ENCODE peak calls at places on chromosomes 1 and 21, in eight cellular contexts. P is activated B cell treated with CpG ODN at 0.5 μM for 24 hours, X is RWPE2, L is endothelial cell of umbilical vein, C is IMR-90, Z is GM13976, Q is stomach, I is mammary epithelial cell. S is an unnamed sample.

GRCh38 chr1:229155472-229155871 is 115.4 kb upstream of the RAB4A start:
- DNase-seq in P (no peak), X (no peak), L (no peak), C (no peak), Z (no peak), Q (no peak), I (no peak), S (peak)

GRCh38 chr1:225770586-225771248 is 6.9 kb upstream of the SRP9 start:
- DNase-seq in P (no peak), X (no peak), L (no peak), C (no peak), Z (no peak), Q (no peak), I (no peak), S (no peak)

GRCh38 chr1:15036101-15036500 is 117.4 kb upstream of the TMEM51 start:
- DNase-seq in P (no peak), X (no peak), L (no peak), C (no peak), Z (no peak), Q (no peak), I (no peak), S (no peak)

GRCh38 chr1:195520757-195521156 is 1087.5 kb downstream of the KCNT2 start:
- DNase-seq in P (no peak), X (no peak), L (no peak), C (no peak), Z (no peak), Q (no peak), I (no peak), S (no peak)

GRCh38 chr1:174077755-174078490 is 55.8 kb upstream of the RC3H1 start:
- DNase-seq in P (no peak), X (no peak), L (no peak), C (no peak), Z (no peak), Q (no peak), I (no peak), S (no peak)

GRCh38 chr1:44695671-44696070 is 21.2 kb downstream of the ARMH1 start:
- DNase-seq in P (no peak), X (no peak), L (no peak), C (no peak), Z (no peak), Q (no peak), I (no peak), S (no peak)

GRCh38 chr1:41317356-41317755 is 43.9 kb upstream of the FOXO6 start:
- DNase-seq in P (no peak), X (no peak), L (no peak), C (no peak), Z (no peak), Q (no peak), I (peak), S (no peak)

GRCh38 chr1:234967121-234967520 is 161.5 kb downstream of the TOMM20 start:
- DNase-seq in P (no peak), X (no peak), L (no peak), C (no peak), Z (no peak), Q (no peak), I (no peak), S (no peak)

GRCh38 chr1:42765832-42766722 is 751 bp downstream of the P3H1 start:
- DNase-seq in P (no peak), X (no peak), L (peak), C (peak), Z (peak), Q (peak), I (peak), S (peak)

GRCh38 chr1:2783069-2783434 is 18.4 kb downstream of the TTC34 start:
- DNase-seq in P (no peak), X (no peak), L (no peak), C (no peak), Z (peak), Q (no peak), I (no peak), S (no peak)

GRCh38 chr1:201385299-201385891 is 7.9 kb upstream of the TNNT2 start:
- DNase-seq in P (no peak), X (no peak), L (peak), C (peak), Z (peak), Q (peak), I (peak), S (peak)

GRCh38 chr1:157045251-157046218 is at the start of gene ARHGEF11:
- DNase-seq in P (peak), X (peak), L (peak), C (peak), Z (peak), Q (peak), I (peak), S (peak)

GRCh38 chr1:221778535-221779142 is 36.8 kb upstream of the DUSP10 start:
- DNase-seq in P (peak), X (no peak), L (no peak), C (no peak), Z (peak), Q (no peak), I (no peak), S (no peak)

GRCh38 chr1:3981261-3981660 is 81.2 kb upstream of the C1orf174 start:
- DNase-seq in P (no peak), X (no peak), L (no peak), C (no peak), Z (no peak), Q (no peak), I (no peak), S (no peak)

GRCh38 chr1:12565966-12566352 is 52.1 kb downstream of the DHRS3 start:
- DNase-seq in P (no peak), X (no peak), L (no peak), C (no peak), Z (no peak), Q (no peak), I (no peak), S (no peak)

GRCh38 chr1:178120088-178120487 is 26.2 kb downstream of the RASAL2 start:
- DNase-seq in P (no peak), X (no peak), L (no peak), C (no peak), Z (no peak), Q (no peak), I (no peak), S (no peak)

GRCh38 chr1:192904438-192904895 is 95.6 kb downstream of the RGS2 start:
- DNase-seq in P (no peak), X (no peak), L (peak), C (peak), Z (no peak), Q (no peak), I (peak), S (no peak)

GRCh38 chr1:108316545-108316944 is 72.7 kb upstream of the NBPF4 start:
- DNase-seq in P (no peak), X (no peak), L (no peak), C (peak), Z (no peak), Q (no peak), I (peak), S (no peak)

GRCh38 chr1:31562707-31563360 is 13.5 kb upstream of the TINAGL1 start:
- DNase-seq in P (no peak), X (no peak), L (peak), C (peak), Z (no peak), Q (no peak), I (peak), S (no peak)

GRCh38 chr1:77430966-77431735 is 149.3 kb downstream of the AK5 start:
- DNase-seq in P (no peak), X (no peak), L (no peak), C (peak), Z (no peak), Q (no peak), I (no peak), S (no peak)

GRCh38 chr1:221478050-221478949 is 263.6 kb downstream of the DUSP10 start:
- DNase-seq in P (peak), X (peak), L (peak), C (peak), Z (peak), Q (no peak), I (peak), S (peak)

GRCh38 chr1:101996830-101997485 is at the start of gene OLFM3:
- DNase-seq in P (no peak), X (no peak), L (peak), C (no peak), Z (peak), Q (no peak), I (peak), S (peak)

GRCh38 chr1:27878038-27878437 is 5.7 kb downstream of the THEMIS2 start:
- DNase-seq in P (no peak), X (no peak), L (no peak), C (no peak), Z (no peak), Q (no peak), I (no peak), S (no peak)

GRCh38 chr21:26965567-26966359 is 1.1 kb downstream of the ADAMTS5 start:
- DNase-seq in P (no peak), X (peak), L (no peak), C (peak), Z (no peak), Q (peak), I (peak), S (peak)

GRCh38 chr1:41367102-41367537 is 5.9 kb downstream of the FOXO6 start:
- DNase-seq in P (no peak), X (no peak), L (no peak), C (no peak), Z (no peak), Q (no peak), I (no peak), S (no peak)

GRCh38 chr1:229070168-229070567 is 200.7 kb upstream of the RAB4A start:
- DNase-seq in P (no peak), X (peak), L (peak), C (peak), Z (no peak), Q (peak), I (peak), S (no peak)

GRCh38 chr1:201737350-201738060 is 91.5 kb upstream of the IPO9 start:
- DNase-seq in P (no peak), X (no peak), L (no peak), C (peak), Z (no peak), Q (no peak), I (no peak), S (no peak)

GRCh38 chr21:25489673-25490072 is 117.6 kb downstream of the MRPL39 start:
- DNase-seq in P (no peak), X (no peak), L (no peak), C (peak), Z (no peak), Q (no peak), I (no peak), S (no peak)

GRCh38 chr21:40704141-40704540 is 142.8 kb downstream of the DSCAM start:
- DNase-seq in P (no peak), X (no peak), L (no peak), C (no peak), Z (no peak), Q (no peak), I (no peak), S (no peak)

GRCh38 chr1:100430368-100430767 is 78.1 kb downstream of the CDC14A start:
- DNase-seq in P (no peak), X (no peak), L (peak), C (no peak), Z (no peak), Q (peak), I (peak), S (no peak)

GRCh38 chr1:236425031-236425663 is 31.1 kb downstream of the EDARADD start:
- DNase-seq in P (peak), X (no peak), L (no peak), C (no peak), Z (peak), Q (no peak), I (no peak), S (peak)

GRCh38 chr1:160129046-160129445 is 13.5 kb downstream of the ATP1A2 start:
- DNase-seq in P (no peak), X (no peak), L (no peak), C (peak), Z (no peak), Q (no peak), I (no peak), S (no peak)

GRCh38 chr1:230820568-230820967 is 47.8 kb downstream of the C1orf198 start:
- DNase-seq in P (no peak), X (no peak), L (no peak), C (no peak), Z (no peak), Q (no peak), I (no peak), S (no peak)

GRCh38 chr1:151547119-151547899 is 7.2 kb downstream of the TUFT1 start:
- DNase-seq in P (no peak), X (peak), L (peak), C (peak), Z (no peak), Q (peak), I (peak), S (no peak)

GRCh38 chr1:59605184-59605583 is 209.6 kb upstream of the HOOK1 start:
- DNase-seq in P (no peak), X (no peak), L (no peak), C (no peak), Z (no peak), Q (no peak), I (peak), S (no peak)
- TF ChIP-seq CTCF in P (no peak), X (no peak), L (no peak), C (no peak), Z (no peak), Q (no peak), I (no peak), S (no peak)

GRCh38 chr1:248699099-248699498 is 3.5 kb downstream of the OR14I1 start:
- DNase-seq in P (no peak), X (no peak), L (no peak), C (no peak), Z (no peak), Q (no peak), I (no peak), S (no peak)

GRCh38 chr1:248697907-248698306 is 4.7 kb downstream of the OR14I1 start:
- DNase-seq in P (no peak), X (no peak), L (no peak), C (no peak), Z (no peak), Q (no peak), I (no peak), S (no peak)

GRCh38 chr1:248696775-248697174 is 5.8 kb downstream of the OR14I1 start:
- DNase-seq in P (no peak), X (no peak), L (no peak), C (no peak), Z (no peak), Q (no peak), I (no peak), S (no peak)

GRCh38 chr1:248695451-248696132 is 7.0 kb downstream of the OR14I1 start:
- DNase-seq in P (no peak), X (no peak), L (no peak), C (peak), Z (no peak), Q (no peak), I (no peak), S (no peak)

GRCh38 chr1:248696261-248696660 is 6.3 kb downstream of the OR14I1 start:
- DNase-seq in P (no peak), X (no peak), L (no peak), C (no peak), Z (no peak), Q (peak), I (no peak), S (no peak)
- TF ChIP-seq CTCF in P (no peak), X (no peak), L (no peak), C (no peak), Z (peak), Q (no peak), I (no peak), S (no peak)

GRCh38 chr1:183580281-183580682 is 10.0 kb downstream of the NCF2 start:
- DNase-seq in P (no peak), X (no peak), L (peak), C (no peak), Z (peak), Q (no peak), I (no peak), S (no peak)
- TF ChIP-seq CTCF in P (no peak), X (peak), L (peak), C (no peak), Z (peak), Q (no peak), I (peak), S (no peak)

GRCh38 chr1:238710697-238711096 is 675.7 kb upstream of the CHRM3 start:
- DNase-seq in P (no peak), X (no peak), L (no peak), C (peak), Z (no peak), Q (no peak), I (peak), S (no peak)
- TF ChIP-seq CTCF in P (no peak), X (no peak), L (no peak), C (peak), Z (no peak), Q (no peak), I (peak), S (no peak)

GRCh38 chr1:37069406-37069805 is 35.1 kb upstream of the GRIK3 start:
- DNase-seq in P (no peak), X (no peak), L (no peak), C (no peak), Z (no peak), Q (no peak), I (no peak), S (no peak)
- TF ChIP-seq CTCF in P (no peak), X (no peak), L (no peak), C (no peak), Z (no peak), Q (no peak), I (no peak), S (no peak)

DNA sequence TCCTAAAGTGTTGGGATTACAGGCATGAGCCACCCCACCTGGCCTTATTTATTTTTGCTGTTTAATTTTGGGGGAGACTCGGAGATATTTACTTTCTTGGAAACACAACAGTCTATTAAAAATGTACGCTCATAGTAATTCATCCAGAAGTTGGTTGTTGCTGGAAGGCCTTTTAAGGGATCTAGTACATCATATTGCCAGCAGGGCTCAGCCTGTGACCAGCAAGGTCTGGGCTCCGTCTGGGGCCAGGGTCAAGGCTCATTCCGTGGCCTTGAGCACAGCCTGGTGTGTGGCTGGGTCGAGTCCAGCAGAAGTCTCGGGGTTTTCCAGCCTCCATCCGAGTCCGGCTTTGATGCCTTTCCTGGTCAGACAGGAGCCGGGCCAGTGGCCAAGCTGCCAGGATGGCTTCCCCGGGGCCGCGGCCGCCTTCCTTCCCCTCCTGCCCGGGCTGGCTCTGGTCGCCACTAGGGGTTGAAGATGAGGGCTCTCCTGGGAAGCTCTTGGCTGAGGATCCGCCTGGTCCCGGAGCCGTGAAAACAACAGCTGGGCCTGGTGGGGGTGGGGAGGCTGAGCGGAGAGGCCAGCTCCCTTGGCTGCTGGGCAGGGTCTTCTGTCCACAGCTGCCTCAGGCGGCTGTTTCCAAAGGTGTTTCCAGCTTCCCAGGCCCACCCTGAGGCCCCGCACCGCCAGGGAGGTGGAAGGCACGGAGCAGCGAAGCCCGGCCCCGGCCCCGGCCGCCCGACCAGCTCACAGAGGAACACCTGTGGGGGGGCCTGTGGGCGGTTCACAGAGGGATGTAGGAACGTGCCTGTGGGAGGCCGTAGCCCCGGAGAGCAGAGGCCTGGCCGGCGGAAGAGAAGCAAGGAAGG is 5.1 kb upstream of the VWA1 start:
- DNase-seq in P (no peak), X (no peak), L (peak), C (peak), Z (no peak), Q (peak), I (no peak), S (peak)
- TF ChIP-seq CTCF in P (no peak), X (no peak), L (peak), C (peak), Z (no peak), Q (peak), I (no peak), S (no peak)